ENCODE peak calls at places on chromosomes 4 and X, in four cellular contexts. P is K562, X is GM12878, V is HepG2. D is an unnamed sample.
A peak's percentile ranks its signal among the peaks of the same experiment; 100 is the strongest.

GRCh38 chr4:106816501-106816900 is 219.6 kb downstream of the DKK2 start:
- DNase-seq in P (no peak), X (no peak), V (no peak), D (no peak)

GRCh38 chr4:184648220-184649025 is 824 bp downstream of the CASP3 start:
- DNase-seq in P (peak; percentile 68), X (no peak), V (peak; percentile 34), D (no peak)

GRCh38 chr4:137310593-137311490 is 221.5 kb downstream of the PCDH18 start:
- DNase-seq in P (no peak), X (no peak), V (no peak), D (no peak)

GRCh38 chrX:63275127-63275526 is 76.0 kb downstream of the SPIN4 start:
- DNase-seq in P (peak; percentile 38), X (peak; percentile 7), V (peak; percentile 4), D (peak; percentile 44)

GRCh38 chr4:947491-947971 is 15.3 kb downstream of the TMEM175 start:
- DNase-seq in P (no peak), X (no peak), V (no peak), D (no peak)

GRCh38 chr4:188295899-188296298 is 156.7 kb downstream of the TRIML1 start:
- DNase-seq in P (no peak), X (no peak), V (no peak), D (no peak)

GRCh38 chr4:17347445-17347844 is 164.4 kb downstream of the QDPR start:
- DNase-seq in P (peak; percentile 46), X (no peak), V (peak; percentile 39), D (peak; percentile 47)

GRCh38 chr4:146458594-146458993 is 63.1 kb downstream of the SLC10A7 start:
- DNase-seq in P (no peak), X (no peak), V (no peak), D (no peak)

GRCh38 chr4:86159216-86159615 is 200.6 kb downstream of the MAPK10 start:
- DNase-seq in P (no peak), X (no peak), V (no peak), D (no peak)

GRCh38 chr4:188015025-188015778 is 19.6 kb downstream of the ZFP42 start:
- DNase-seq in P (no peak), X (no peak), V (no peak), D (no peak)

GRCh38 chrX:3145716-3146115 is 104.4 kb downstream of the ARSF start:
- DNase-seq in P (no peak), X (no peak), V (no peak), D (no peak)

GRCh38 chr4:78710536-78710935 is 65.6 kb upstream of the BMP2K start:
- DNase-seq in P (no peak), X (no peak), V (no peak), D (no peak)

GRCh38 chrX:53082773-53083616 is 828 bp downstream of the TSPYL2 start:
- DNase-seq in P (no peak), X (no peak), V (no peak), D (no peak)

GRCh38 chr4:58113083-58113482 is 1002.9 kb upstream of the IGFBP7 start:
- DNase-seq in P (no peak), X (no peak), V (no peak), D (no peak)

GRCh38 chrX:110442631-110443030 is 84.0 kb downstream of the RTL9 start:
- DNase-seq in P (peak; percentile 42), X (no peak), V (peak; percentile 54), D (peak; percentile 70)

GRCh38 chr4:112633477-112634235 is 3.1 kb downstream of the ZGRF1 start:
- DNase-seq in P (peak; percentile 37), X (peak; percentile 17), V (peak; percentile 18), D (peak; percentile 10)
- TF ChIP-seq TARDBP in P (no peak), X (no peak), V (no peak), D (no peak)

GRCh38 chr4:101356928-101357327 is 9.6 kb upstream of the PPP3CA start:
- DNase-seq in P (no peak), X (no peak), V (peak; percentile 67), D (no peak)

GRCh38 chr4:101357751-101358150 is 10.4 kb upstream of the PPP3CA start:
- DNase-seq in P (no peak), X (no peak), V (no peak), D (no peak)

GRCh38 chr4:101355246-101355645 is 7.9 kb upstream of the PPP3CA start:
- DNase-seq in P (no peak), X (no peak), V (no peak), D (no peak)

DNA sequence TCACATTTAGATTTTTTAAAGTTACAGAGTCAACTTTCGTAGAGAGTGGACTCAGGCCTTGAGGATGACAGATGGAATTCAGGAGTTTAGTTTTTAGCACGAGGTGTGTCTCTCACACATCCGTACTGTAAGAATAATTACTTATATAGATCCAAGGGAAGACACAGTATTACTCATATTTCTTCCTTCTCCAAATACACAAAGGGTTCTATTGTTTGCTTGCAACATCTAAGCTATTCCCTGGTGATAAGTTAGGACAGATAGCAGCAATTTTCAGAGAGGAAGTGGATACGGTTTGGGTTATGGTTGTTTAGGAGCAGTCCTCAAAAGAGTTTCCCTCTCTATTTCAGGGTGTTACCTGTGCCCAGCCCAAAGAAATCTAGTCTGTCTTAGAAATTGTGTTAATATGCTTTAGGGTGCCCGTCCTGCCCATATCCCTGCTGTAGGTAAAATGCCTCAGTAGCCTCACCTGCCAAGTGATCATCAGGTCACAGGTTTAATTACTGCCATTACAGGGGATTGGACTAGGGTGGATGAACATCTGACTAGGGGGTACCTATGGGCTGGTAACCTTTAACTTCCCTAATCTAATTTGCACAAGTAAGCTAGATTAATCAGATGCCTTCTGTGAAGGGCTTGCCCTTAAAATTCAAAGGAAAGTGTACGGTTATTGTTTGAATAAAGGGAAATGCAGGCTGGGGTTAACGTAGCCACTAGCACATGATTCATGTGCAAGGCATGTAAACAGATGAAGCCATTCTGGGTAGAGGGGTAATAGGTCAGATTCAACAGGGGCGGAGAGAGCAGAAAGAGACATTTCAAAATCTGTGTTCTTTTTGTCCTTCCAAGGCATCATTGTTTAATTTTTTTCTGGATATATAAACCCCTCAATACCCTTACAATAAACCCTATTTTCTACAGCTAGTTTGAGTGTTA is 8.7 kb upstream of the PPP3CA start:
- DNase-seq in P (no peak), X (no peak), V (peak; percentile 81), D (no peak)
- TF ChIP-seq TARDBP in P (no peak), X (no peak), V (no peak), D (no peak)

GRCh38 chrX:103404225-103405008 is 28.1 kb downstream of the BEX3 start:
- DNase-seq in P (peak; percentile 88), X (peak; percentile 33), V (peak; percentile 60), D (peak; percentile 75)
- TF ChIP-seq TARDBP in P (no peak), X (no peak), V (no peak), D (no peak)

GRCh38 chr4:77052352-77052751 is 23.4 kb downstream of the CCNI start:
- DNase-seq in P (peak; percentile 75), X (no peak), V (peak; percentile 35), D (peak; percentile 46)
- TF ChIP-seq TARDBP in P (no peak), X (no peak), V (no peak), D (no peak)

GRCh38 chr4:29948858-29949257 is 771.3 kb upstream of the PCDH7 start:
- DNase-seq in P (no peak), X (no peak), V (no peak), D (no peak)
- TF ChIP-seq TARDBP in P (no peak), X (no peak), V (no peak), D (no peak)

GRCh38 chr4:152709675-152710438 is 30.1 kb upstream of the TMEM154 start:
- DNase-seq in P (no peak), X (peak; percentile 42), V (no peak), D (peak; percentile 20)
- TF ChIP-seq TARDBP in P (no peak), X (no peak), V (no peak), D (no peak)

DNA sequence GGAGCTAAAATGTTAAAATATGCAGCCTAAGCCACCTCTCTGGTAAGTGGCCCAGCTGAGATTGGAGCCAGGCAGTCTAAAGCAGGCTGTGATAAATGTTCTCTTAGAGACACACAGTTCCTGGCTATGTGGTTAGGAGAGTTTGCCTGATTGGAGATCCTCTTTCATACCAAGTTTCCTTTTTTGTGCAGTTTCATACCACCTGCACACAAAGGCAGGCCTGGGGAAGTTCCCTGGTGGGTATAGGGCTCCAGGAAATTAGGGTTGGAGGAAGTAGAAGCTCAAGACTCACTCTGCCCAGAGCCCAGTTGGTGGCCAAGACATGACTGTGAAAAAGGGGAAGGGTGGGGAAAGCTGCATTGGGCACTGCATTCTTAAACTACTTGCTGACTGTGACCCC is 16.9 kb downstream of the CYBB start:
- DNase-seq in P (no peak), X (no peak), V (no peak), D (no peak)
- TF ChIP-seq TARDBP in P (no peak), X (no peak), V (no peak), D (no peak)

DNA sequence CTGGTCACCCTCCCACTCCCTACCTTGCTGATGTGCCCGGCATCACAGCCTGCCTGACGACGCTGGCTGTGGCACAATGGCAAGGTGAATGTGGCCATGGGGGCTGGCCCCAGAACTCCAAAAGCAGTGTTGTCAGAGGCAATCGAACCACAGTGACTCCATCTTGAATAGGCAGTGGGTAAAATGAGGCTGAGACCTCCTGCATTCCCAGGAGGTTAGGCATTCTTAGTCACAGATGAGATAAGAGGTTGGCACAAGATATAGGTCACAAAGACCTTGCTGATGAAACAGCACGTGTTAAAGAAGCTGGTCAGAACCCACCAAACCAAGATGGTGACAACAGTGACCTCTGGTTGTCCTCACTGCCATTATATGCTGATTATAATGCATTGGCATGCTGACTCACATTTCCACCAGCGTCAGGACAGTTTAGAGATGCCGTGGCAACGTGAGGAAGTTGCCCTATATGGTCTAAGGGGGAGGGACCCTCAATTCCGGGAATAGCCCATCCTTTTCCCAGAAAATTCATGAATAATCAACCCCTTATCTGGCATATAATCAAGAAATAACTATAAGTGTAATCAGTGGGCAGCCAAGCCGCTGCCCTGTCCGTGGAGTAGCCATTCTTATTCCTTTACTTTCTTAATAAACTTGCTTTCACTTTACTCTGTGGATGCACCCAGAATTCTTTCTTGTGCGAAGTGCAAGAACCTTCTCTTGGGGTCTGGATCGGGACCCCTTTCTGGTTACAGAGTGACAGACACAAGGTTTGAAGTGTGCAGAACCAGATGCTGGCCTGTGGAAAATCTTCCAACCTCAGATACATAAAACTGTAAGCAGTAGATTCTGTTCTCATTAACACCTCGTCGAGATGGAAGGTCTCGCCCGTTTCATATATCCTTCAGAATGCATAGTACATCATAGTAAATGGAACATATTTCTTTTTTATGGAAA is 26.8 kb upstream of the CLDN24 start:
- DNase-seq in P (peak; percentile 83), X (no peak), V (no peak), D (no peak)
- TF ChIP-seq TARDBP in P (no peak), X (no peak), V (no peak), D (no peak)

D was measured in HEK293T.